ENCODE peak calls at places on chromosomes 5 and 9, in four cellular contexts. One of them, this sample, is unnamed.

GRCh38 chr5:127031147-127031862 is 947 bp upstream of the MARCHF3 start:
- DNase-seq in stimulated activated CD8-positive, alpha-beta memory T cell treated with anti-CD3 and anti-CD28 coated beads, Interleukin-4, amount 100 ng/mL, for 24 hours: no peak
- DNase-seq in foreskin fibroblast: no peak
- DNase-seq in esophagus squamous epithelium: no peak
- DNase-seq in this sample: no peak

GRCh38 chr9:133959171-133959570 is 33.0 kb downstream of the VAV2 start:
- DNase-seq in stimulated activated CD8-positive, alpha-beta memory T cell treated with anti-CD3 and anti-CD28 coated beads, Interleukin-4, amount 100 ng/mL, for 24 hours: no peak
- DNase-seq in foreskin fibroblast: no peak
- DNase-seq in esophagus squamous epithelium: no peak
- DNase-seq in this sample: no peak

GRCh38 chr5:120895659-120896058 is 431.6 kb downstream of the PRR16 start:
- DNase-seq in stimulated activated CD8-positive, alpha-beta memory T cell treated with anti-CD3 and anti-CD28 coated beads, Interleukin-4, amount 100 ng/mL, for 24 hours: no peak
- DNase-seq in foreskin fibroblast: no peak
- DNase-seq in esophagus squamous epithelium: no peak
- DNase-seq in this sample: no peak

GRCh38 chr5:100623719-100624118 is 88.5 kb downstream of the FAM174A start:
- DNase-seq in stimulated activated CD8-positive, alpha-beta memory T cell treated with anti-CD3 and anti-CD28 coated beads, Interleukin-4, amount 100 ng/mL, for 24 hours: no peak
- DNase-seq in foreskin fibroblast: peak
- DNase-seq in esophagus squamous epithelium: no peak
- DNase-seq in this sample: peak

GRCh38 chr9:10265102-10265708 is 347.6 kb downstream of the PTPRD start:
- DNase-seq in stimulated activated CD8-positive, alpha-beta memory T cell treated with anti-CD3 and anti-CD28 coated beads, Interleukin-4, amount 100 ng/mL, for 24 hours: no peak
- DNase-seq in foreskin fibroblast: no peak
- DNase-seq in esophagus squamous epithelium: no peak
- DNase-seq in this sample: no peak

GRCh38 chr5:181138258-181138657 is 7.3 kb upstream of the OR2V1 start:
- DNase-seq in stimulated activated CD8-positive, alpha-beta memory T cell treated with anti-CD3 and anti-CD28 coated beads, Interleukin-4, amount 100 ng/mL, for 24 hours: no peak
- DNase-seq in foreskin fibroblast: no peak
- DNase-seq in esophagus squamous epithelium: no peak
- DNase-seq in this sample: no peak

GRCh38 chr5:167861134-167861930 is 430.1 kb upstream of the WWC1 start:
- DNase-seq in stimulated activated CD8-positive, alpha-beta memory T cell treated with anti-CD3 and anti-CD28 coated beads, Interleukin-4, amount 100 ng/mL, for 24 hours: no peak
- DNase-seq in foreskin fibroblast: peak
- DNase-seq in esophagus squamous epithelium: no peak
- DNase-seq in this sample: no peak

GRCh38 chr9:122051401-122052346 is 41.4 kb downstream of the TTLL11 start:
- DNase-seq in stimulated activated CD8-positive, alpha-beta memory T cell treated with anti-CD3 and anti-CD28 coated beads, Interleukin-4, amount 100 ng/mL, for 24 hours: peak
- DNase-seq in foreskin fibroblast: peak
- DNase-seq in esophagus squamous epithelium: no peak
- DNase-seq in this sample: no peak

GRCh38 chr5:126253406-126253805 is 169.8 kb upstream of the GRAMD2B start:
- DNase-seq in stimulated activated CD8-positive, alpha-beta memory T cell treated with anti-CD3 and anti-CD28 coated beads, Interleukin-4, amount 100 ng/mL, for 24 hours: no peak
- DNase-seq in foreskin fibroblast: no peak
- DNase-seq in esophagus squamous epithelium: no peak
- DNase-seq in this sample: no peak

GRCh38 chr9:75539558-75539957 is 350.9 kb upstream of the PCSK5 start:
- DNase-seq in stimulated activated CD8-positive, alpha-beta memory T cell treated with anti-CD3 and anti-CD28 coated beads, Interleukin-4, amount 100 ng/mL, for 24 hours: no peak
- DNase-seq in foreskin fibroblast: no peak
- DNase-seq in esophagus squamous epithelium: no peak
- DNase-seq in this sample: no peak

GRCh38 chr5:157546456-157547100 is 29.0 kb downstream of the ADAM19 start:
- DNase-seq in stimulated activated CD8-positive, alpha-beta memory T cell treated with anti-CD3 and anti-CD28 coated beads, Interleukin-4, amount 100 ng/mL, for 24 hours: no peak
- DNase-seq in foreskin fibroblast: no peak
- DNase-seq in esophagus squamous epithelium: no peak
- DNase-seq in this sample: no peak

GRCh38 chr5:157484768-157485167 is 24.8 kb downstream of the NIPAL4 start:
- DNase-seq in stimulated activated CD8-positive, alpha-beta memory T cell treated with anti-CD3 and anti-CD28 coated beads, Interleukin-4, amount 100 ng/mL, for 24 hours: no peak
- DNase-seq in foreskin fibroblast: peak
- DNase-seq in esophagus squamous epithelium: no peak
- DNase-seq in this sample: no peak

GRCh38 chr5:168724227-168724626 is 145.1 kb upstream of the PANK3 start:
- DNase-seq in stimulated activated CD8-positive, alpha-beta memory T cell treated with anti-CD3 and anti-CD28 coated beads, Interleukin-4, amount 100 ng/mL, for 24 hours: no peak
- DNase-seq in foreskin fibroblast: no peak
- DNase-seq in esophagus squamous epithelium: no peak
- DNase-seq in this sample: no peak

GRCh38 chr9:118640836-118641557 is 728.2 kb downstream of the BRINP1 start:
- DNase-seq in stimulated activated CD8-positive, alpha-beta memory T cell treated with anti-CD3 and anti-CD28 coated beads, Interleukin-4, amount 100 ng/mL, for 24 hours: no peak
- DNase-seq in foreskin fibroblast: no peak
- DNase-seq in esophagus squamous epithelium: no peak
- DNase-seq in this sample: no peak

GRCh38 chr9:108074900-108075299 is 585.3 kb upstream of the KLF4 start:
- DNase-seq in stimulated activated CD8-positive, alpha-beta memory T cell treated with anti-CD3 and anti-CD28 coated beads, Interleukin-4, amount 100 ng/mL, for 24 hours: no peak
- DNase-seq in foreskin fibroblast: no peak
- DNase-seq in esophagus squamous epithelium: no peak
- DNase-seq in this sample: no peak